ENCODE peak calls at places on chromosomes 16 and 17, in four cellular contexts. C is neuronal stem cell, D is H1, N is trophoblast cell. I is an unnamed sample.

GRCh38 chr17:49496183-49496865 is 1.2 kb downstream of the NGFR start:
- DNase-seq in C (peak; percentile 80), D (peak; percentile 98), N (peak; percentile 63), I (peak; percentile 59)

GRCh38 chr17:79217473-79218135 is 143.0 kb downstream of the ENGASE start:
- DNase-seq in C (no peak), D (no peak), N (no peak), I (no peak)

GRCh38 chr16:51430716-51431369 is 279.8 kb upstream of the SALL1 start:
- DNase-seq in C (no peak), D (no peak), N (no peak), I (no peak)

GRCh38 chr16:17930280-17930679 is 406.3 kb downstream of the NPIPA8 start:
- DNase-seq in C (no peak), D (no peak), N (peak; percentile 45), I (no peak)

GRCh38 chr17:59763861-59764260 is 56.4 kb downstream of the VMP1 start:
- DNase-seq in C (no peak), D (no peak), N (peak; percentile 32), I (peak; percentile 79)

GRCh38 chr16:87435399-87436224 is 43.5 kb downstream of the MAP1LC3B start:
- DNase-seq in C (no peak), D (no peak), N (no peak), I (peak; percentile 84)

GRCh38 chr17:72192409-72193192 is 71.8 kb downstream of the SOX9 start:
- DNase-seq in C (no peak), D (no peak), N (peak; percentile 4), I (peak; percentile 18)

GRCh38 chr16:8721693-8722348 is 47.4 kb downstream of the ABAT start:
- DNase-seq in C (no peak), D (no peak), N (no peak), I (no peak)

GRCh38 chr17:34850023-34850422 is 111.2 kb downstream of the CCT6B start:
- DNase-seq in C (no peak), D (no peak), N (peak; percentile 59), I (no peak)

GRCh38 chr16:22977294-22977697 is 163.3 kb downstream of the HS3ST2 start:
- DNase-seq in C (no peak), D (peak; percentile 26), N (no peak), I (no peak)

GRCh38 chr17:57601328-57601727 is 143.8 kb downstream of the CCDC182 start:
- DNase-seq in C (no peak), D (no peak), N (no peak), I (peak; percentile 59)

GRCh38 chr17:39753514-39754160 is 15.9 kb downstream of the GRB7 start:
- DNase-seq in C (no peak), D (peak; percentile 70), N (no peak), I (no peak)

GRCh38 chr17:21376835-21377690 is 906 bp downstream of the KCNJ12 start:
- DNase-seq in C (no peak), D (peak; percentile 73), N (peak; percentile 7), I (peak; percentile 31)

GRCh38 chr17:40498281-40499084 is 2.9 kb downstream of the TNS4 start:
- DNase-seq in C (no peak), D (no peak), N (no peak), I (no peak)

GRCh38 chr17:45172232-45172540 is 10.5 kb downstream of the HEXIM2 start:
- DNase-seq in C (no peak), D (peak; percentile 72), N (no peak), I (no peak)

GRCh38 chr17:45171338-45172231 is 9.9 kb downstream of the HEXIM2 start:
- DNase-seq in C (no peak), D (no peak), N (peak; percentile 53), I (no peak)

GRCh38 chr17:45170976-45171337 is 9.3 kb downstream of the HEXIM2 start:
- DNase-seq in C (no peak), D (no peak), N (peak; percentile 68), I (peak; percentile 71)

GRCh38 chr17:45170280-45170975 is 8.8 kb downstream of the HEXIM2 start:
- DNase-seq in C (no peak), D (no peak), N (no peak), I (no peak)

DNA sequence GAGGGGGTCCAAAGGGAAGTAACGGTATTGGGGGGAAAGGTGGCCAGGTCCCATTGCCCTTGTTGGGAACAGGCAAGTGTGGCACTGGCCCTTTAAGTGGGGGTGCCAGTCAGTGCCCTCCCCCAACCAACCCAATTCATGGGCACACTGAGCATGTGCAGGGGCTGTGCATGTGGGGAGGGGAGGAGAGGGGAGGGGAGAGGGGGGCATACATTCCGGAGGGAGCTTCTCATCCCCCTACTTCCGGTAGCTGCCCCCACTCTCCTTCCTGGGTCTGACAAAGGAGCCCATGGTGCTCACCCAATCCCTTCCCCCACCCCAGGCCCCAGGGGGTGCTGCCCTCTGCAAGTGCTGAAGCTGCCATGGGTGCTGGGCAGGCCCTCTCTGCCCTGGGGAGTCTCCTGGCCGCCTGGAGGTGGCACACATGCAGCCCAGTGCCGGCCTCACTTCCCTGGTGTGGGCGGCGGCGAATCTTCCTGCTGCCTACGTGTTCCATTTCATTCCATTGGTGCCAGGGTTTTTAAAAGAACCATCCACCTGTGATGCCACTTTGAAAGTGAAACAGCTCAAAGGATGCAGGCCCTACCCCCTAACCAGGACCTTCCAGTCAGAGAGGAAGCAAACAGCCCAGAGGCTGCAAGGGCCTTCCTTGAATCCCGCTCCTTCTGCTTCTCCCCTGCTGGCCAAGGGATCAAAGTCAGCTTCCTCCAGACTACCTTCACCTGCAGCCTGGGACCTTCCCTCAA is 11.0 kb downstream of the HEXIM2 start:
- DNase-seq in C (no peak), D (peak; percentile 70), N (peak; percentile 8), I (peak; percentile 20)
- H2BK12ac ChIP-seq in C (peak overlapping the region; percentile 93), D (peak overlapping the region; percentile 97), N (peak overlapping the region; percentile 45), I (peak overlapping the region; percentile 34)

GRCh38 chr16:66740010-66740409 is 11.4 kb downstream of the DYNC1LI2 start:
- DNase-seq in C (peak; percentile 46), D (no peak), N (peak; percentile 67), I (peak; percentile 55)

GRCh38 chr16:66742409-66742808 is 9.0 kb downstream of the DYNC1LI2 start:
- DNase-seq in C (no peak), D (no peak), N (no peak), I (no peak)

GRCh38 chr16:66741971-66742396 is 9.4 kb downstream of the DYNC1LI2 start:
- DNase-seq in C (no peak), D (no peak), N (no peak), I (peak; percentile 53)

GRCh38 chr16:66740533-66740932 is 10.9 kb downstream of the DYNC1LI2 start:
- DNase-seq in C (no peak), D (no peak), N (no peak), I (peak; percentile 24)

DNA sequence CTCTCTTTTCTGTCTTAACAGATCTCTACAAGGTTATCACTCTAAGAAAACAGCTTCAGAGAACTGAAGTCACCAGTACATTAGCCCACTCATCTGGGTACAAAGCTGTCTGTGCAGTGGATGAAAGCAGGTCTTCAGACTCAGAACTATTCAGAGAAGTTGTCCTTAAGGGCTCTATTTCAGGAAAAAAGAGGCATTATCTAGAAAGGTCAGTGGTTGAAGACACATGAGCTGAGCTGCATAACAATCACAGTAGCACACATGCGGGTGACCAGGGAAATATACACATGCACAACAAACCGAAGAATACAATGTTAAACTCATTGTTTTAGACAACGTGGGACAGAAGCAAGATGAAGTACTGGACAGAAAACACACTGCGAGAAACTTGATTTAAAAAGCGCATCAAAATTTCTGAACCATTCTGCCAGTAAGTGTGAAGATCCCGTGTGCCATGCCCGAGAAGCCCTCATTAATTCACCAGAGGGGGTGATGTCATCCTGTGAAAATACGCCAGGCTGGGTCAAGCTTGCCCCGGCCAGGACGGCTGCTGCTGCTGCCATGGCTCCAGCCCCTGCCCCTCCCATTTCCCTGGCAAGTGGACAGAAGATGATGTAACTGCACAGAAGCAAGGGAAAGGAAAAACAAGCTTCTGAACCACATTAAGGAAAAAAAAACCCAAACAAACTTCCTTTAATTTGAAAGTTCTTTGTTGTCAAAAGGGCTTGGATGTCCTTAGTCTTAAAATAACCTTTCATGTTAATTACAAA is 10.1 kb downstream of the DYNC1LI2 start:
- DNase-seq in C (no peak), D (no peak), N (peak; percentile 48), I (peak; percentile 87)
- H3K4me1 ChIP-seq in C (peaks cover 12% of the 10 kb centered on the region), D (peaks cover 2% of the 10 kb centered on the region), N (no peaks in the 10 kb centered on the region), I (peaks cover 12% of the 10 kb centered on the region)

GRCh38 chr16:1071561-1072225 is 854 bp upstream of the SSTR5 start:
- DNase-seq in C (no peak), D (no peak), N (no peak), I (no peak)
- H3K4me3 ChIP-seq in C (no peak overlapping the region), D (no peak overlapping the region), N (no peak overlapping the region), I (no peak overlapping the region)

GRCh38 chr17:17841620-17842025 is 4.8 kb upstream of the SREBF1 start:
- DNase-seq in C (no peak), D (no peak), N (peak; percentile 18), I (peak; percentile 57)
- H2BK12ac ChIP-seq in C (peak overlapping the region; percentile 2), D (peak overlapping the region; percentile 99), N (peak overlapping the region; percentile 77), I (peak overlapping the region; percentile 99)

GRCh38 chr16:15976929-15977637 is 27.7 kb downstream of the ABCC1 start:
- DNase-seq in C (no peak), D (no peak), N (no peak), I (peak; percentile 96)
- H3K4me1 ChIP-seq in C (no peaks in the 10 kb centered on the region), D (peaks cover 5% of the 10 kb centered on the region), N (no peaks in the 10 kb centered on the region), I (peaks cover 2% of the 10 kb centered on the region)

GRCh38 chr17:8696951-8697745 is 47.5 kb downstream of the CCDC42 start:
- DNase-seq in C (no peak), D (peak; percentile 62), N (peak; percentile 88), I (peak; percentile 74)

GRCh38 chr17:8700546-8700945 is 44.1 kb downstream of the CCDC42 start:
- DNase-seq in C (no peak), D (no peak), N (no peak), I (no peak)

GRCh38 chr17:8696456-8696855 is 48.2 kb downstream of the CCDC42 start:
- DNase-seq in C (no peak), D (no peak), N (peak; percentile 73), I (peak; percentile 40)

GRCh38 chr17:8695916-8696415 is 48.7 kb downstream of the CCDC42 start:
- DNase-seq in C (no peak), D (no peak), N (no peak), I (no peak)

GRCh38 chr17:8698142-8699050 is 46.2 kb downstream of the CCDC42 start:
- DNase-seq in C (no peak), D (no peak), N (peak; percentile 73), I (peak; percentile 83)
- H3K4me3 ChIP-seq in C (no peak overlapping the region), D (no peak overlapping the region), N (no peak overlapping the region), I (no peak overlapping the region)

GRCh38 chr16:75252946-75253911 is 1.8 kb upstream of the BCAR1 start:
- DNase-seq in C (peak; percentile 65), D (peak; percentile 80), N (peak; percentile 39), I (peak; percentile 87)
- H2BK12ac ChIP-seq in C (peak overlapping the region; percentile 93), D (peak overlapping the region; percentile 99), N (peak overlapping the region; percentile 95), I (peak overlapping the region; percentile 100)

DNA sequence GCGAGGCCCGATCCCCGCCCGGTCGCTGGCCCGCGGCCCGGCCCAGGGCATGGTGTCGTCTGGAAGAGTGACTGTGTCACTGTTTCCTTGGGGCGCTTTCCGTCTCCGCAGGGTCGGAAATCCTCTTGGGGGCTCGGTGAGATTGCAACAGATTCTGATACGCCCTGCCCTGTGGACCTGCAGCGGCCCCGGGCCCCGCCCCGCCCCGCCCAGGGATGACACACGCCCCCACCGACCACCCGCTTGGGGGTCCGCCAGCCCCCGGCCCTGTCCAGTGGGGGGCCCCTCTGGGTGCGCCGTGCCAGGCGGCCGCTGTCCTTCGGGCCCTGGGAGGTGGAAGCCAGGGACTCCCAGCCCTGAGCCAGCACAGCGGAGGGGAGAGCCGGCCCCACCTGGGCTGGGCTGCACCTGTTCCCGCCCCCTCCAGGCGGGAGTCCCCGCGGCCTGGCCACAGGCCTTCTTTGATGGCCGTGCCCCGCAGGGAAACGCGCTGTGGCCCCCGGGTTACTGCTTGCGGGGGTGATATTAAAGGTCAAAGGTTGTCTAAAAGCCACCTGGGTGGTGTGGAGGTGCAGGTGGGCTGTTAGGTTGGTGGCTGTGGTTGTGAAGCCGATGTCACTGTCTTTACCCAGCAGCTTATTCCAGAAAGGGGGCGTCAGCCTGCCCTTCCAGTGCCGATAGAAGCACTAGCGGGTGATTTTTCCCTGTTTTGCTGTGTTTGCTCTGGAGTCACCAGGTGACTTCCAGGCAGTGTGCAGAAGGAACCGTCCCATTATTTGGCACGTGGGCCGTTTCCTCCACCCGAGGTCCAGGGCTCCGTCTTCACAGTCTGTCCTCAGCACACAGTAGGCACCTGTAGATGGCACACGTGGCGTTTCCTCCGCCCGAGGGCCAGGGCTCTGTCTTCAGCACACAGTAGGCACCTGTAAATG is 752 bp downstream of the TBC1D24 start:
- DNase-seq in C (no peak), D (peak; percentile 75), N (peak; percentile 50), I (no peak)
- H3K4me1 ChIP-seq in C (peaks cover 17% of the 10 kb centered on the region), D (peaks cover 9% of the 10 kb centered on the region), N (peaks cover 24% of the 10 kb centered on the region), I (peaks cover 41% of the 10 kb centered on the region)

I was measured in mesenchymal stem cell.